ENCODE peak calls at places on chromosome 20, in five cellular contexts. B is SK-N-SH, T is HCT116, P is prostate gland, U is H1. V is an unnamed sample.
A peak's percentile ranks its signal among the peaks of the same experiment; 100 is the strongest.

GRCh38 chr20:10713161-10713560 is 39.4 kb upstream of the JAG1 start:
- DNase-seq in U (no peak), B (no peak), T (no peak), P (no peak), V (no peak)

GRCh38 chr20:45938727-45939438 is 4.4 kb downstream of the PCIF1 start:
- DNase-seq in U (peak; percentile 68), T (peak; percentile 8), P (no peak), B (no peak), V (no peak)

GRCh38 chr20:57480444-57481152 is 44.3 kb downstream of the CTCFL start:
- DNase-seq in B (no peak), U (no peak), T (no peak), P (no peak), V (peak; percentile 86)

GRCh38 chr20:60055740-60056139 is 97.5 kb downstream of the CDH26 start:
- DNase-seq in P (no peak), T (no peak), B (no peak), U (no peak), V (peak; percentile 89)

GRCh38 chr20:52312131-52312729 is 120.7 kb upstream of the ZFP64 start:
- DNase-seq in P (peak; percentile 45), B (peak; percentile 70), T (peak; percentile 54), U (no peak), V (no peak)

GRCh38 chr20:35298264-35298663 is 6.0 kb upstream of the FAM83C start:
- DNase-seq in B (no peak), U (no peak), T (no peak), P (no peak), V (peak; percentile 35)

GRCh38 chr20:35953411-35954199 is 697 bp downstream of the SCAND1 start:
- DNase-seq in B (peak; percentile 73), T (no peak), U (peak; percentile 63), P (peak; percentile 8), V (peak; percentile 95)

GRCh38 chr20:20139403-20139802 is 87.1 kb downstream of the CFAP61 start:
- DNase-seq in P (no peak), B (no peak), T (no peak), U (no peak), V (no peak)

GRCh38 chr20:3645309-3646066 is 17.7 kb downstream of the GFRA4 start:
- DNase-seq in T (no peak), B (no peak), U (peak; percentile 37), P (no peak), V (no peak)

GRCh38 chr20:47817573-47817972 is 32.3 kb upstream of the SULF2 start:
- DNase-seq in T (no peak), B (no peak), P (no peak), U (no peak), V (peak; percentile 4)

GRCh38 chr20:11302436-11302835 is 615.3 kb upstream of the BTBD3 start:
- DNase-seq in U (no peak), T (no peak), B (no peak), P (no peak), V (no peak)

GRCh38 chr20:25574411-25574810 is 10.9 kb downstream of the NINL start:
- DNase-seq in P (no peak), U (no peak), T (no peak), B (peak; percentile 46), V (peak; percentile 19)

GRCh38 chr20:46108435-46108841 is 9.7 kb upstream of the CD40 start:
- DNase-seq in P (no peak), U (no peak), B (no peak), T (no peak), V (no peak)

GRCh38 chr20:11777861-11778570 is 139.7 kb upstream of the BTBD3 start:
- DNase-seq in P (no peak), B (peak; percentile 17), T (no peak), U (no peak), V (no peak)

GRCh38 chr20:25063546-25063945 is 5.6 kb upstream of the ACSS1 start:
- DNase-seq in T (no peak), B (no peak), P (no peak), U (no peak), V (peak; percentile 71)

GRCh38 chr20:13221673-13222318 is 722 bp downstream of the ISM1 start:
- DNase-seq in U (peak; percentile 82), T (peak; percentile 13), B (peak; percentile 88), P (peak; percentile 29), V (peak; percentile 79)

GRCh38 chr20:36149469-36149868 is 5.1 kb upstream of the EPB41L1 start:
- DNase-seq in B (no peak), U (no peak), T (no peak), P (no peak), V (no peak)

GRCh38 chr20:16864069-16864468 is 115.9 kb downstream of the OTOR start:
- DNase-seq in B (no peak), U (no peak), P (no peak), T (no peak), V (no peak)

GRCh38 chr20:51093240-51093763 is 70.4 kb upstream of the KCNG1 start:
- DNase-seq in P (no peak), T (no peak), B (no peak), U (no peak), V (no peak)

GRCh38 chr20:11144114-11144513 is 470.3 kb upstream of the JAG1 start:
- DNase-seq in T (no peak), P (no peak), U (no peak), B (no peak), V (no peak)

GRCh38 chr20:46111028-46111835 is 6.9 kb upstream of the CD40 start:
- DNase-seq in P (no peak), B (no peak), U (no peak), T (no peak), V (no peak)

GRCh38 chr20:47701612-47702011 is 83.7 kb downstream of the SULF2 start:
- DNase-seq in B (no peak), U (no peak), T (no peak), P (no peak), V (no peak)

GRCh38 chr20:5222919-5223634 is 93.7 kb downstream of the PROKR2 start:
- DNase-seq in P (peak; percentile 23), T (peak; percentile 18), B (no peak), U (peak; percentile 68), V (peak; percentile 81)

GRCh38 chr20:60993647-60994046 is 258.4 kb upstream of the CDH4 start:
- DNase-seq in B (peak; percentile 17), U (no peak), P (no peak), T (no peak), V (no peak)

GRCh38 chr20:61683721-61684120 is 382.0 kb downstream of the TAF4 start:
- DNase-seq in T (no peak), P (peak; percentile 61), U (no peak), B (no peak), V (no peak)

GRCh38 chr20:51700809-51701285 is 67.3 kb downstream of the ATP9A start:
- DNase-seq in U (no peak), B (peak; percentile 59), P (peak; percentile 42), T (peak; percentile 35), V (no peak)

GRCh38 chr20:54063998-54064676 is 6.3 kb downstream of the BCAS1 start:
- DNase-seq in P (no peak), B (no peak), T (no peak), U (no peak), V (no peak)

GRCh38 chr20:4335722-4336121 is 320.4 kb upstream of the RNF24 start:
- DNase-seq in T (no peak), P (no peak), B (no peak), U (peak; percentile 6), V (no peak)

GRCh38 chr20:50048420-50049166 is 64.4 kb downstream of the UBE2V1 start:
- DNase-seq in B (no peak), T (no peak), P (no peak), U (no peak), V (no peak)

GRCh38 chr20:47610247-47610944 is 108.7 kb downstream of the NCOA3 start:
- DNase-seq in B (no peak), P (no peak), T (peak; percentile 71), U (no peak), V (no peak)

GRCh38 chr20:34075647-34076046 is 36.4 kb downstream of the EIF2S2 start:
- DNase-seq in B (no peak), T (no peak), P (no peak), U (peak; percentile 60), V (no peak)
- TF ChIP-seq CTCF in B (no peak), T (peak; percentile 20), P (no peak), U (peak; percentile 29), V (no peak)

GRCh38 chr20:37303637-37304036 is 14.2 kb downstream of the MANBAL start:
- DNase-seq in P (no peak), B (no peak), U (no peak), T (no peak), V (no peak)
- H3K36me3 ChIP-seq in P (no peaks in the 10 kb centered on the region), B (peaks cover 37% of the 10 kb centered on the region), U (no peaks in the 10 kb centered on the region), T (peaks cover 19% of the 10 kb centered on the region), V (peaks cover 99% of the 10 kb centered on the region)

DNA sequence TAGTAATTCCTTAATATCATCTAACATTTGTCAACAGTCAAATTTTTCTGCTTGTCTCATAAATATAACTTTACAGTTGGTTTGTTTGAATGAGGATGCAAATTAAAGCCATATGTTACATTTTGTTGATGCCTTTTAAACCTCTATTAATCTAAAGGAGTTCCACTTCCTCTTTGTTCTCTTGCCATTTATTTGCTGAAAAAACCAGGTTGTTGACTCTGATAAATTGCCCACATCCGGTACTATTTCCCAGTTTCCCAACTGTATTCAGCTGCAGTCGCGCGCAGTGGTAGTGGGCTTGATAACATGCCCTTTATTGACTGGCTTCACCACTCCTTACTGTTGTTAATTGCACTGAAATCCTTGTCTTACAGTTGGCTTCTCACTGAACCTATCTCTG is 32.8 kb upstream of the SIRPB2 start:
- DNase-seq in B (no peak), T (no peak), U (no peak), P (no peak), V (no peak)
- TF ChIP-seq POLR2AphosphoS5 in B (no peak), T (no peak), U (no peak), P (no peak), V (no peak)

GRCh38 chr20:38726849-38727601 is 2.7 kb downstream of the SLC32A1 start:
- DNase-seq in T (no peak), U (peak; percentile 99), P (no peak), B (peak; percentile 90), V (no peak)
- TF ChIP-seq CTCF in T (peak; percentile 61), U (peak; percentile 92), P (no peak), B (peak; percentile 33), V (no peak)

GRCh38 chr20:32153156-32153665 is 43.7 kb downstream of the TM9SF4 start:
- DNase-seq in T (no peak), U (no peak), P (no peak), B (no peak), V (peak; percentile 32)
- H3K36me3 ChIP-seq in T (peaks cover 28% of the 10 kb centered on the region), U (peaks cover 21% of the 10 kb centered on the region), P (no peaks in the 10 kb centered on the region), B (peaks cover 31% of the 10 kb centered on the region), V (peaks cover 92% of the 10 kb centered on the region)

GRCh38 chr20:23257848-23258746 is 92.5 kb upstream of the NXT1 start:
- DNase-seq in P (no peak), T (no peak), U (peak; percentile 28), B (peak; percentile 20), V (no peak)
- TF ChIP-seq POLR2AphosphoS5 in P (peak; percentile 14), T (no peak), U (no peak), B (no peak), V (peak; percentile 56)

GRCh38 chr20:8524716-8525343 is 392.8 kb downstream of the PLCB1 start:
- DNase-seq in B (no peak), U (no peak), T (no peak), P (no peak), V (no peak)

GRCh38 chr20:8519887-8520286 is 387.8 kb downstream of the PLCB1 start:
- DNase-seq in P (no peak), U (no peak), B (no peak), T (no peak), V (no peak)

GRCh38 chr20:8527998-8528397 is 395.9 kb downstream of the PLCB1 start:
- DNase-seq in P (no peak), T (no peak), B (no peak), U (no peak), V (no peak)

GRCh38 chr20:8522191-8522590 is 390.1 kb downstream of the PLCB1 start:
- DNase-seq in T (no peak), B (no peak), U (no peak), P (no peak), V (no peak)

GRCh38 chr20:8523684-8524083 is 391.6 kb downstream of the PLCB1 start:
- DNase-seq in B (no peak), T (no peak), P (no peak), U (no peak), V (no peak)
- TF ChIP-seq CTCF in B (no peak), T (no peak), P (no peak), U (peak; percentile 31), V (no peak)